ENCODE peak calls at places on chromosomes 13 and 19, in four cellular contexts. J is lung, H is upper lobe of right lung, W is lower lobe of right lung. N is an unnamed sample. For H3K4me1, the result is how much of the 10 kb centered on the place peaks cover.

GRCh38 chr13:94480672-94481145 is 1.2 kb upstream of the DCT start:
- ATAC-seq in J (no peak), H (no peak), W (no peak), N (peak)

GRCh38 chr13:63902141-63902540 is 2486.5 kb upstream of the PCDH20 start:
- ATAC-seq in J (no peak), H (no peak), W (no peak), N (no peak)

GRCh38 chr13:93505104-93505952 is 278.7 kb downstream of the GPC6 start:
- ATAC-seq in J (no peak), H (peak), W (no peak), N (no peak)

GRCh38 chr19:1027953-1028902 is 1.8 kb downstream of the CNN2 start:
- ATAC-seq in J (peak), H (peak), W (peak), N (peak)

GRCh38 chr13:102097708-102098107 is 304.1 kb downstream of the FGF14 start:
- ATAC-seq in J (no peak), H (no peak), W (no peak), N (no peak)

GRCh38 chr13:80814541-80814940 is 473.6 kb upstream of the SPRY2 start:
- ATAC-seq in J (no peak), H (no peak), W (no peak), N (peak)

GRCh38 chr13:46679369-46680180 is 117.4 kb downstream of the ESD start:
- ATAC-seq in J (peak), H (peak), W (peak), N (peak)

GRCh38 chr19:33905937-33906577 is 109.4 kb downstream of the KCTD15 start:
- ATAC-seq in J (peak), H (peak), W (peak), N (peak)

GRCh38 chr19:35555301-35556005 is 8.0 kb downstream of the ATP4A start:
- ATAC-seq in J (no peak), H (no peak), W (no peak), N (no peak)

GRCh38 chr13:94157705-94158218 is 321.7 kb downstream of the DCT start:
- ATAC-seq in J (peak), H (peak), W (peak), N (peak)

DNA sequence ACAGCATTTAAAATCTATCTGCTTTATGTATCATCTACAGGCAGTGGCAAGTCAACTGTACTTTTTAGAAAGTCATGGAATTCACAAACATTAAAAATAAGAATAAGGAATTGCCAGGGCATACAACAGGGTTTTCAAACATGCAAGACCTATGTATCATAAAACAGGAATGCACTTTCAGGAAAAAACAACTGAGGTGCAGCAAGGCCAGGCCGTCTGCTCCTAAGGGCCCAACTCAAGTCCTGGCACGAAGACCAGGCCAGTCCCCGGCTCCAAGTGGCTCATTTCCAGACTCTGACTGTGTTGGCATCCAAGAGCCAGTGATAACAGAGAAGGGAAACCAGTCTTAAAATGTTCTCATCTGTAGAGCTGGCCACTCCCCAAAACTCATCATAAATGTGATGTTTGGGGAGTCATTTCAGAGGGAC is 7.1 kb downstream of the RFX2 start:
- ATAC-seq in J (peak), H (peak), W (peak), N (peak)
- H3K4me1 ChIP-seq in J (under half), H (half or more), W (half or more), N (half or more)

GRCh38 chr19:27676877-27677276 is 1536.1 kb downstream of the UQCRFS1 start:
- ATAC-seq in J (no peak), H (no peak), W (no peak), N (no peak)

GRCh38 chr19:27674701-27675100 is 1538.2 kb downstream of the UQCRFS1 start:
- ATAC-seq in J (no peak), H (no peak), W (no peak), N (no peak)

GRCh38 chr19:27675771-27676170 is 1537.2 kb downstream of the UQCRFS1 start:
- ATAC-seq in J (no peak), H (no peak), W (no peak), N (no peak)

GRCh38 chr19:27673986-27674385 is 1539.0 kb downstream of the UQCRFS1 start:
- ATAC-seq in J (no peak), H (no peak), W (no peak), N (no peak)

GRCh38 chr19:27676334-27676733 is 1536.6 kb downstream of the UQCRFS1 start:
- ATAC-seq in J (no peak), H (no peak), W (no peak), N (no peak)
- H3K4me1 ChIP-seq in J (under half), H (under half), W (under half), N (under half)

GRCh38 chr19:49473868-49474544 is at the start of gene FLT3LG:
- ATAC-seq in J (peak), H (peak), W (peak), N (peak)
- H3K4me1 ChIP-seq in J (under half), H (under half), W (under half), N (under half)

GRCh38 chr19:3513198-3514140 is 7.4 kb downstream of the FZR1 start:
- ATAC-seq in J (no peak), H (no peak), W (no peak), N (peak)
- H3K4me1 ChIP-seq in J (under half), H (under half), W (under half), N (half or more)

GRCh38 chr13:48994731-48995130 is 19.0 kb downstream of the FNDC3A start:
- ATAC-seq in J (no peak), H (peak), W (no peak), N (no peak)
- H3K4me1 ChIP-seq in J (under half), H (under half), W (under half), N (under half)

DNA sequence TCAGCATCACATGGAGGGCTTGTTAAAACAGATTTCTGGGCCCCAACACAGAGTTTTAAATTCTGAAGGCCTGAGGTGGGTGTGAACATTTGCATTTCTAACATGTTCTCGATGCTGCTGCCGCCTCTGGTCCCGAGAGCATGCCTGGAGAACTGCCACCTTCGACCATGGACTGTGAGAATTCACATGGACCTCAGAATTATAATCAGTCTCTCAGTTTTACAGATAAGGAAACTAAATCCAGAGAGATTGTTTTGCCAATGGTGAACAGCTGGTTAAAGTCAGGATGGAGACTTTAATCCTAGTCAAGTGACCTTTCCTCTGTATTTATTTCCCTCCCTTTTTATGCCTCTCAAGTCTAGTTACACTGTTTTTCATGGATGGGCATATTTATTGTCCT is 14.7 kb downstream of the ALOX5AP start:
- ATAC-seq in J (no peak), H (no peak), W (no peak), N (no peak)
- H3K4me1 ChIP-seq in J (under half), H (under half), W (under half), N (under half)

N was measured in gastroesophageal sphincter.